ENCODE peak calls at places on chromosome 15, in five cellular contexts. One of them, this sample, is unnamed.

GRCh38 chr15:77107531-77108355 is 36.8 kb upstream of the TSPAN3 start:
- DNase-seq in neural progenitor cell: peak; percentile 83
- DNase-seq in GM23248: peak; percentile 56
- DNase-seq in SK-N-SH: peak; percentile 72
- DNase-seq in HCT116: no peak
- DNase-seq in this sample: peak; percentile 69

GRCh38 chr15:52717924-52718323 is 38.7 kb upstream of the ATOSA start:
- DNase-seq in neural progenitor cell: peak; percentile 18
- DNase-seq in GM23248: no peak
- DNase-seq in SK-N-SH: no peak
- DNase-seq in HCT116: no peak
- DNase-seq in this sample: no peak

GRCh38 chr15:86016750-86017149 is 62.9 kb upstream of the AGBL1 start:
- DNase-seq in neural progenitor cell: no peak
- DNase-seq in GM23248: peak; percentile 2
- DNase-seq in SK-N-SH: no peak
- DNase-seq in HCT116: no peak
- DNase-seq in this sample: no peak

GRCh38 chr15:44545934-44546802 is 9.2 kb downstream of the EIF3J start:
- DNase-seq in neural progenitor cell: no peak
- DNase-seq in GM23248: peak; percentile 82
- DNase-seq in SK-N-SH: peak; percentile 66
- DNase-seq in HCT116: no peak
- DNase-seq in this sample: peak; percentile 43

GRCh38 chr15:29244544-29244943 is 25.1 kb downstream of the NSMCE3 start:
- DNase-seq in neural progenitor cell: no peak
- DNase-seq in GM23248: no peak
- DNase-seq in SK-N-SH: no peak
- DNase-seq in HCT116: no peak
- DNase-seq in this sample: no peak

GRCh38 chr15:63349621-63350020 is 32.0 kb downstream of the CA12 start:
- DNase-seq in neural progenitor cell: no peak
- DNase-seq in GM23248: no peak
- DNase-seq in SK-N-SH: no peak
- DNase-seq in HCT116: no peak
- DNase-seq in this sample: no peak

GRCh38 chr15:90823455-90823974 is 44.9 kb upstream of the FURIN start:
- DNase-seq in neural progenitor cell: no peak
- DNase-seq in GM23248: no peak
- DNase-seq in SK-N-SH: no peak
- DNase-seq in HCT116: no peak
- DNase-seq in this sample: no peak

GRCh38 chr15:52331490-52332240 is 36.1 kb upstream of the MYO5C start:
- DNase-seq in neural progenitor cell: no peak
- DNase-seq in GM23248: peak; percentile 65
- DNase-seq in SK-N-SH: peak; percentile 48
- DNase-seq in HCT116: peak; percentile 10
- DNase-seq in this sample: peak; percentile 92

GRCh38 chr15:62824111-62824737 is 218.3 kb upstream of the TPM1 start:
- DNase-seq in neural progenitor cell: no peak
- DNase-seq in GM23248: peak; percentile 87
- DNase-seq in SK-N-SH: no peak
- DNase-seq in HCT116: no peak
- DNase-seq in this sample: peak; percentile 51

GRCh38 chr15:29935296-29936020 is 113.2 kb upstream of the TJP1 start:
- DNase-seq in neural progenitor cell: no peak
- DNase-seq in GM23248: peak; percentile 29
- DNase-seq in SK-N-SH: no peak
- DNase-seq in HCT116: no peak
- DNase-seq in this sample: peak; percentile 59

GRCh38 chr15:60819860-60820259 is 340.9 kb upstream of the ICE2 start:
- DNase-seq in neural progenitor cell: no peak
- DNase-seq in GM23248: no peak
- DNase-seq in SK-N-SH: no peak
- DNase-seq in HCT116: no peak
- DNase-seq in this sample: no peak

GRCh38 chr15:49696441-49696840 is 75.6 kb downstream of the DTWD1 start:
- DNase-seq in neural progenitor cell: no peak
- DNase-seq in GM23248: peak; percentile 70
- DNase-seq in SK-N-SH: no peak
- DNase-seq in HCT116: no peak
- DNase-seq in this sample: no peak

GRCh38 chr15:44541282-44541958 is 4.5 kb downstream of the EIF3J start:
- DNase-seq in neural progenitor cell: no peak
- DNase-seq in GM23248: peak; percentile 84
- DNase-seq in SK-N-SH: no peak
- DNase-seq in HCT116: no peak
- DNase-seq in this sample: peak; percentile 66

GRCh38 chr15:41811432-41812195 is 16.3 kb upstream of the JMJD7 start:
- DNase-seq in neural progenitor cell: peak; percentile 90
- DNase-seq in GM23248: peak; percentile 91
- DNase-seq in SK-N-SH: peak; percentile 89
- DNase-seq in HCT116: peak; percentile 46
- DNase-seq in this sample: peak; percentile 89

GRCh38 chr15:74365619-74366445 is 1.6 kb downstream of the CYP11A1 start:
- DNase-seq in neural progenitor cell: peak; percentile 78
- DNase-seq in GM23248: peak; percentile 88
- DNase-seq in SK-N-SH: no peak
- DNase-seq in HCT116: no peak
- DNase-seq in this sample: no peak

GRCh38 chr15:37888356-37888755 is 46.1 kb upstream of the TMCO5A start:
- DNase-seq in neural progenitor cell: no peak
- DNase-seq in GM23248: peak; percentile 15
- DNase-seq in SK-N-SH: no peak
- DNase-seq in HCT116: no peak
- DNase-seq in this sample: no peak

GRCh38 chr15:88913017-88913849 is at the start of gene MFGE8:
- DNase-seq in neural progenitor cell: peak; percentile 94
- DNase-seq in GM23248: peak; percentile 88
- DNase-seq in SK-N-SH: peak; percentile 93
- DNase-seq in HCT116: no peak
- DNase-seq in this sample: peak; percentile 52

GRCh38 chr15:92018535-92019239 is 165.2 kb downstream of the SLCO3A1 start:
- DNase-seq in neural progenitor cell: no peak
- DNase-seq in GM23248: no peak
- DNase-seq in SK-N-SH: no peak
- DNase-seq in HCT116: no peak
- DNase-seq in this sample: no peak

GRCh38 chr15:63044645-63045437 is 2.3 kb downstream of the TPM1 start:
- DNase-seq in neural progenitor cell: peak; percentile 94
- DNase-seq in GM23248: peak; percentile 61
- DNase-seq in SK-N-SH: no peak
- DNase-seq in HCT116: no peak
- DNase-seq in this sample: no peak

GRCh38 chr15:83092309-83092976 is 15.0 kb upstream of the TM6SF1 start:
- DNase-seq in neural progenitor cell: no peak
- DNase-seq in GM23248: peak; percentile 17
- DNase-seq in SK-N-SH: no peak
- DNase-seq in HCT116: no peak
- DNase-seq in this sample: peak; percentile 32

GRCh38 chr15:65394936-65395335 is 17.1 kb upstream of the IGDCC3 start:
- DNase-seq in neural progenitor cell: no peak
- DNase-seq in GM23248: no peak
- DNase-seq in SK-N-SH: no peak
- DNase-seq in HCT116: no peak
- DNase-seq in this sample: no peak

GRCh38 chr15:75578948-75579908 is at the start of gene PTPN9:
- DNase-seq in neural progenitor cell: peak; percentile 96
- DNase-seq in GM23248: peak; percentile 88
- DNase-seq in SK-N-SH: peak; percentile 93
- DNase-seq in HCT116: peak; percentile 23
- DNase-seq in this sample: peak; percentile 65

GRCh38 chr15:72680931-72681330 is 5.1 kb downstream of the HIGD2B start:
- DNase-seq in neural progenitor cell: no peak
- DNase-seq in GM23248: no peak
- DNase-seq in SK-N-SH: no peak
- DNase-seq in HCT116: no peak
- DNase-seq in this sample: no peak

GRCh38 chr15:73264881-73265280 is 103.9 kb downstream of the HCN4 start:
- DNase-seq in neural progenitor cell: no peak
- DNase-seq in GM23248: no peak
- DNase-seq in SK-N-SH: no peak
- DNase-seq in HCT116: no peak
- DNase-seq in this sample: no peak

GRCh38 chr15:101024111-101024695 is 105.0 kb downstream of the LRRK1 start:
- DNase-seq in neural progenitor cell: no peak
- DNase-seq in GM23248: peak; percentile 58
- DNase-seq in SK-N-SH: no peak
- DNase-seq in HCT116: no peak
- DNase-seq in this sample: no peak

GRCh38 chr15:68499620-68500312 is 67.8 kb upstream of the ITGA11 start:
- DNase-seq in neural progenitor cell: no peak
- DNase-seq in GM23248: no peak
- DNase-seq in SK-N-SH: no peak
- DNase-seq in HCT116: no peak
- DNase-seq in this sample: peak; percentile 4

GRCh38 chr15:26729581-26729980 is 43.3 kb downstream of the GABRB3 start:
- DNase-seq in neural progenitor cell: no peak
- DNase-seq in GM23248: no peak
- DNase-seq in SK-N-SH: no peak
- DNase-seq in HCT116: no peak
- DNase-seq in this sample: no peak

GRCh38 chr15:47719730-47720129 is 2.4 kb downstream of the SEMA6D start:
- DNase-seq in neural progenitor cell: no peak
- DNase-seq in GM23248: no peak
- DNase-seq in SK-N-SH: no peak
- DNase-seq in HCT116: no peak
- DNase-seq in this sample: peak; percentile 6
- H3K9ac ChIP-seq in neural progenitor cell: no peak overlapping the region
- H3K9ac ChIP-seq in GM23248: no peak overlapping the region
- H3K9ac ChIP-seq in SK-N-SH: no peak overlapping the region
- H3K9ac ChIP-seq in HCT116: no peak overlapping the region
- H3K9ac ChIP-seq in this sample: no peak overlapping the region

GRCh38 chr15:57489122-57489521 is 102.6 kb upstream of the MYZAP start:
- DNase-seq in neural progenitor cell: no peak
- DNase-seq in GM23248: no peak
- DNase-seq in SK-N-SH: no peak
- DNase-seq in HCT116: no peak
- DNase-seq in this sample: no peak

GRCh38 chr15:57486807-57487206 is 104.9 kb upstream of the MYZAP start:
- DNase-seq in neural progenitor cell: no peak
- DNase-seq in GM23248: no peak
- DNase-seq in SK-N-SH: no peak
- DNase-seq in HCT116: no peak
- DNase-seq in this sample: no peak

GRCh38 chr15:57481038-57481705 is 104.9 kb downstream of the CGNL1 start:
- DNase-seq in neural progenitor cell: no peak
- DNase-seq in GM23248: no peak
- DNase-seq in SK-N-SH: no peak
- DNase-seq in HCT116: no peak
- DNase-seq in this sample: no peak

GRCh38 chr15:57485869-57486268 is 105.8 kb upstream of the MYZAP start:
- DNase-seq in neural progenitor cell: no peak
- DNase-seq in GM23248: peak; percentile 93
- DNase-seq in SK-N-SH: no peak
- DNase-seq in HCT116: peak; percentile 79
- DNase-seq in this sample: peak; percentile 90
- TF ChIP-seq EZH2phosphoT487 in neural progenitor cell: no peak
- TF ChIP-seq EZH2phosphoT487 in GM23248: no peak
- TF ChIP-seq EZH2phosphoT487 in SK-N-SH: no peak
- TF ChIP-seq EZH2phosphoT487 in HCT116: no peak
- TF ChIP-seq EZH2phosphoT487 in this sample: no peak

GRCh38 chr15:43105778-43106485 is at the start of gene UBR1:
- DNase-seq in neural progenitor cell: peak; percentile 96
- DNase-seq in GM23248: peak; percentile 97
- DNase-seq in SK-N-SH: peak; percentile 87
- DNase-seq in HCT116: peak; percentile 87
- DNase-seq in this sample: peak; percentile 86

GRCh38 chr15:43104426-43104825 is 1.4 kb downstream of the UBR1 start:
- DNase-seq in neural progenitor cell: peak; percentile 6
- DNase-seq in GM23248: peak; percentile 19
- DNase-seq in SK-N-SH: no peak
- DNase-seq in HCT116: peak; percentile 39
- DNase-seq in this sample: peak; percentile 42

GRCh38 chr15:43103939-43104338 is 1.9 kb downstream of the UBR1 start:
- DNase-seq in neural progenitor cell: no peak
- DNase-seq in GM23248: no peak
- DNase-seq in SK-N-SH: no peak
- DNase-seq in HCT116: no peak
- DNase-seq in this sample: no peak

GRCh38 chr15:43106486-43106829 is 620 bp upstream of the UBR1 start:
- DNase-seq in neural progenitor cell: no peak
- DNase-seq in GM23248: no peak
- DNase-seq in SK-N-SH: no peak
- DNase-seq in HCT116: no peak
- DNase-seq in this sample: no peak

DNA sequence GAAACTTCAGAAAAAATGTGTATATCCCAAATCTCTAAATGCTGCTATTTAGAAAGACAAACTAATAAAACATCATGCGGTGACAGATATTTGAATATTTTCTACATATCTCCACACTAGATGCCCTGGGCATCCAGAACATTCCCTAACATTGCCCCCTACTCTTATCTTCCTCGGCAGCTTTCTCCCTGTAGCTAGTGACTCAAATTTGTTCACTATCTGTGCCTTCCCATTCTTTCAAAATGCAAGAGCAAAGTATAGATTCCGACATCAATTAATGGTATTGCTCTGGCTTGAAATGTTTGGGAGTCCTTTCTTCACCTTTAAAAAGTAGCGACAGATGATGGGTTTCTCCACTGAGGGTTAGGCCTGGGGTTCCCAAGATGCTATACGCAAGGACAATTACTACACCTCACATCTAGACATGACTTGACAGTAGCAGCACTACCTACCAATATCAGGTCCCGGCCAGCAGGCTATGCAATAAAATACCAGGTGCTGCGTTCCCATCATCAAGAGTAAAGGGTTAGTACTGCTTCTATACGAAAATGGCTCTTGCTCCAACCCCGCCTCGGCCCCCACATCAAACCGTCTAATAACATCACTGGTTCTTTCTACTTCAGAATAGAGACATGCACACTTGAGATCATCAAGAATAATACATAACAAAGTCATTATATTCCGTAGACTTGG is 615 bp downstream of the UBR1 start:
- DNase-seq in neural progenitor cell: peak; percentile 8
- DNase-seq in GM23248: peak; percentile 50
- DNase-seq in SK-N-SH: peak; percentile 21
- DNase-seq in HCT116: no peak
- DNase-seq in this sample: peak; percentile 17
- H3K4me2 ChIP-seq in neural progenitor cell: peak overlapping the region; percentile 97
- H3K4me2 ChIP-seq in GM23248: peak overlapping the region; percentile 95
- H3K4me2 ChIP-seq in SK-N-SH: peak overlapping the region; percentile 81
- H3K4me2 ChIP-seq in HCT116: peak overlapping the region; percentile 86
- H3K4me2 ChIP-seq in this sample: peak overlapping the region; percentile 99

GRCh38 chr15:22808240-22808639 is 21.8 kb downstream of the NIPA1 start:
- DNase-seq in neural progenitor cell: no peak
- DNase-seq in GM23248: no peak
- DNase-seq in SK-N-SH: no peak
- DNase-seq in HCT116: no peak
- DNase-seq in this sample: no peak

GRCh38 chr15:22808761-22809280 is 22.4 kb downstream of the NIPA1 start:
- DNase-seq in neural progenitor cell: no peak
- DNase-seq in GM23248: no peak
- DNase-seq in SK-N-SH: no peak
- DNase-seq in HCT116: no peak
- DNase-seq in this sample: no peak

GRCh38 chr15:22811640-22812039 is 25.2 kb downstream of the NIPA1 start:
- DNase-seq in neural progenitor cell: peak; percentile 54
- DNase-seq in GM23248: peak; percentile 30
- DNase-seq in SK-N-SH: no peak
- DNase-seq in HCT116: no peak
- DNase-seq in this sample: peak; percentile 59

GRCh38 chr15:22810735-22811338 is 24.4 kb downstream of the NIPA1 start:
- DNase-seq in neural progenitor cell: no peak
- DNase-seq in GM23248: peak; percentile 6
- DNase-seq in SK-N-SH: no peak
- DNase-seq in HCT116: no peak
- DNase-seq in this sample: no peak

GRCh38 chr15:22810033-22810734 is 23.7 kb downstream of the NIPA1 start:
- DNase-seq in neural progenitor cell: no peak
- DNase-seq in GM23248: no peak
- DNase-seq in SK-N-SH: no peak
- DNase-seq in HCT116: no peak
- DNase-seq in this sample: no peak
- H3K9ac ChIP-seq in neural progenitor cell: no peak overlapping the region
- H3K9ac ChIP-seq in GM23248: no peak overlapping the region
- H3K9ac ChIP-seq in SK-N-SH: no peak overlapping the region
- H3K9ac ChIP-seq in HCT116: no peak overlapping the region
- H3K9ac ChIP-seq in this sample: no peak overlapping the region

This sample was measured in PC-3.